ENCODE peak calls at places on chromosomes 6 and 20, in ten cellular contexts. One of them, this sample, is unnamed.

GRCh38 chr6:69795469-69796080 is 1.2 kb downstream of the LMBRD1 start:
- DNase-seq in EL: no peak
- DNase-seq in endothelial cell: no peak
- DNase-seq in AG08396: no peak
- DNase-seq in H4: no peak
- DNase-seq in activated T-helper 9 cell treated with anti-CD3 and anti-CD28 coated beads, Interleukin-2, amount 50 U/mL, for 16 hours: no peak
- DNase-seq in IMR-90: no peak
- DNase-seq in left colon: no peak
- DNase-seq in stimulated activated CD4-positive, alpha-beta T cell treated with anti-CD3 and anti-CD28 coated beads, Interleukin-1b, Interleukin-23, amount 100 ng/mL, for 1 hour: no peak
- DNase-seq in lung: no peak
- DNase-seq in this sample: no peak

GRCh38 chr20:43938932-43939761 is 24.5 kb downstream of the TOX2 start:
- DNase-seq in activated T-helper 9 cell treated with anti-CD3 and anti-CD28 coated beads, Interleukin-2, amount 50 U/mL, for 16 hours: no peak
- DNase-seq in EL: peak
- DNase-seq in left colon: peak
- DNase-seq in IMR-90: peak
- DNase-seq in H4: peak
- DNase-seq in AG08396: peak
- DNase-seq in endothelial cell: no peak
- DNase-seq in stimulated activated CD4-positive, alpha-beta T cell treated with anti-CD3 and anti-CD28 coated beads, Interleukin-1b, Interleukin-23, amount 100 ng/mL, for 1 hour: no peak
- DNase-seq in lung: peak
- DNase-seq in this sample: peak

GRCh38 chr20:60599381-60599780 is 641.2 kb downstream of the CDH26 start:
- DNase-seq in EL: no peak
- DNase-seq in AG08396: no peak
- DNase-seq in endothelial cell: no peak
- DNase-seq in IMR-90: no peak
- DNase-seq in activated T-helper 9 cell treated with anti-CD3 and anti-CD28 coated beads, Interleukin-2, amount 50 U/mL, for 16 hours: no peak
- DNase-seq in stimulated activated CD4-positive, alpha-beta T cell treated with anti-CD3 and anti-CD28 coated beads, Interleukin-1b, Interleukin-23, amount 100 ng/mL, for 1 hour: no peak
- DNase-seq in H4: no peak
- DNase-seq in left colon: no peak
- DNase-seq in lung: no peak
- DNase-seq in this sample: no peak

GRCh38 chr6:150705392-150705791 is 105.7 kb downstream of the PLEKHG1 start:
- DNase-seq in left colon: no peak
- DNase-seq in stimulated activated CD4-positive, alpha-beta T cell treated with anti-CD3 and anti-CD28 coated beads, Interleukin-1b, Interleukin-23, amount 100 ng/mL, for 1 hour: no peak
- DNase-seq in EL: no peak
- DNase-seq in activated T-helper 9 cell treated with anti-CD3 and anti-CD28 coated beads, Interleukin-2, amount 50 U/mL, for 16 hours: no peak
- DNase-seq in AG08396: no peak
- DNase-seq in lung: no peak
- DNase-seq in IMR-90: no peak
- DNase-seq in endothelial cell: no peak
- DNase-seq in H4: no peak
- DNase-seq in this sample: no peak

GRCh38 chr20:61120595-61121515 is 131.2 kb upstream of the CDH4 start:
- DNase-seq in EL: peak
- DNase-seq in activated T-helper 9 cell treated with anti-CD3 and anti-CD28 coated beads, Interleukin-2, amount 50 U/mL, for 16 hours: no peak
- DNase-seq in AG08396: no peak
- DNase-seq in IMR-90: peak
- DNase-seq in endothelial cell: peak
- DNase-seq in H4: peak
- DNase-seq in left colon: no peak
- DNase-seq in lung: peak
- DNase-seq in stimulated activated CD4-positive, alpha-beta T cell treated with anti-CD3 and anti-CD28 coated beads, Interleukin-1b, Interleukin-23, amount 100 ng/mL, for 1 hour: no peak
- DNase-seq in this sample: peak

GRCh38 chr6:25519856-25520255 is 132.2 kb upstream of the SCGN start:
- DNase-seq in stimulated activated CD4-positive, alpha-beta T cell treated with anti-CD3 and anti-CD28 coated beads, Interleukin-1b, Interleukin-23, amount 100 ng/mL, for 1 hour: no peak
- DNase-seq in AG08396: peak
- DNase-seq in IMR-90: no peak
- DNase-seq in activated T-helper 9 cell treated with anti-CD3 and anti-CD28 coated beads, Interleukin-2, amount 50 U/mL, for 16 hours: no peak
- DNase-seq in H4: no peak
- DNase-seq in EL: peak
- DNase-seq in lung: no peak
- DNase-seq in left colon: no peak
- DNase-seq in endothelial cell: no peak
- DNase-seq in this sample: no peak

GRCh38 chr6:138105446-138105845 is 1.8 kb downstream of the PERP start:
- DNase-seq in IMR-90: no peak
- DNase-seq in left colon: no peak
- DNase-seq in activated T-helper 9 cell treated with anti-CD3 and anti-CD28 coated beads, Interleukin-2, amount 50 U/mL, for 16 hours: no peak
- DNase-seq in stimulated activated CD4-positive, alpha-beta T cell treated with anti-CD3 and anti-CD28 coated beads, Interleukin-1b, Interleukin-23, amount 100 ng/mL, for 1 hour: no peak
- DNase-seq in endothelial cell: no peak
- DNase-seq in lung: no peak
- DNase-seq in H4: peak
- DNase-seq in EL: no peak
- DNase-seq in AG08396: no peak
- DNase-seq in this sample: peak

GRCh38 chr20:16007164-16007563 is 566.1 kb downstream of the KIF16B start:
- DNase-seq in stimulated activated CD4-positive, alpha-beta T cell treated with anti-CD3 and anti-CD28 coated beads, Interleukin-1b, Interleukin-23, amount 100 ng/mL, for 1 hour: no peak
- DNase-seq in AG08396: no peak
- DNase-seq in lung: no peak
- DNase-seq in EL: no peak
- DNase-seq in endothelial cell: no peak
- DNase-seq in activated T-helper 9 cell treated with anti-CD3 and anti-CD28 coated beads, Interleukin-2, amount 50 U/mL, for 16 hours: no peak
- DNase-seq in IMR-90: no peak
- DNase-seq in left colon: no peak
- DNase-seq in H4: no peak
- DNase-seq in this sample: no peak

GRCh38 chr20:51204051-51204450 is 181.1 kb upstream of the KCNG1 start:
- DNase-seq in EL: no peak
- DNase-seq in IMR-90: no peak
- DNase-seq in H4: no peak
- DNase-seq in endothelial cell: no peak
- DNase-seq in left colon: no peak
- DNase-seq in activated T-helper 9 cell treated with anti-CD3 and anti-CD28 coated beads, Interleukin-2, amount 50 U/mL, for 16 hours: no peak
- DNase-seq in lung: no peak
- DNase-seq in stimulated activated CD4-positive, alpha-beta T cell treated with anti-CD3 and anti-CD28 coated beads, Interleukin-1b, Interleukin-23, amount 100 ng/mL, for 1 hour: no peak
- DNase-seq in AG08396: no peak
- DNase-seq in this sample: no peak

GRCh38 chr20:59004493-59004762 is 2.6 kb downstream of the CTSZ start:
- DNase-seq in H4: no peak
- DNase-seq in IMR-90: no peak
- DNase-seq in AG08396: no peak
- DNase-seq in endothelial cell: no peak
- DNase-seq in left colon: no peak
- DNase-seq in stimulated activated CD4-positive, alpha-beta T cell treated with anti-CD3 and anti-CD28 coated beads, Interleukin-1b, Interleukin-23, amount 100 ng/mL, for 1 hour: peak
- DNase-seq in EL: no peak
- DNase-seq in activated T-helper 9 cell treated with anti-CD3 and anti-CD28 coated beads, Interleukin-2, amount 50 U/mL, for 16 hours: peak
- DNase-seq in lung: no peak
- DNase-seq in this sample: no peak

GRCh38 chr6:170030284-170031095 is 260.4 kb downstream of the DLL1 start:
- DNase-seq in IMR-90: no peak
- DNase-seq in H4: no peak
- DNase-seq in left colon: peak
- DNase-seq in lung: no peak
- DNase-seq in activated T-helper 9 cell treated with anti-CD3 and anti-CD28 coated beads, Interleukin-2, amount 50 U/mL, for 16 hours: no peak
- DNase-seq in EL: no peak
- DNase-seq in AG08396: no peak
- DNase-seq in endothelial cell: no peak
- DNase-seq in stimulated activated CD4-positive, alpha-beta T cell treated with anti-CD3 and anti-CD28 coated beads, Interleukin-1b, Interleukin-23, amount 100 ng/mL, for 1 hour: no peak
- DNase-seq in this sample: no peak

GRCh38 chr20:34581341-34582189 is 23.0 kb downstream of the MAP1LC3A start:
- DNase-seq in endothelial cell: no peak
- DNase-seq in IMR-90: peak
- DNase-seq in left colon: no peak
- DNase-seq in H4: peak
- DNase-seq in activated T-helper 9 cell treated with anti-CD3 and anti-CD28 coated beads, Interleukin-2, amount 50 U/mL, for 16 hours: no peak
- DNase-seq in lung: no peak
- DNase-seq in AG08396: no peak
- DNase-seq in EL: peak
- DNase-seq in stimulated activated CD4-positive, alpha-beta T cell treated with anti-CD3 and anti-CD28 coated beads, Interleukin-1b, Interleukin-23, amount 100 ng/mL, for 1 hour: no peak
- DNase-seq in this sample: no peak

GRCh38 chr6:166156942-166157341 is 10.7 kb downstream of the TBXT start:
- DNase-seq in left colon: no peak
- DNase-seq in endothelial cell: no peak
- DNase-seq in EL: no peak
- DNase-seq in AG08396: no peak
- DNase-seq in activated T-helper 9 cell treated with anti-CD3 and anti-CD28 coated beads, Interleukin-2, amount 50 U/mL, for 16 hours: no peak
- DNase-seq in stimulated activated CD4-positive, alpha-beta T cell treated with anti-CD3 and anti-CD28 coated beads, Interleukin-1b, Interleukin-23, amount 100 ng/mL, for 1 hour: no peak
- DNase-seq in H4: peak
- DNase-seq in lung: no peak
- DNase-seq in IMR-90: peak
- DNase-seq in this sample: no peak

GRCh38 chr6:32046450-32047083 is 8.4 kb downstream of the CYP21A2 start:
- DNase-seq in left colon: no peak
- DNase-seq in endothelial cell: no peak
- DNase-seq in EL: peak
- DNase-seq in stimulated activated CD4-positive, alpha-beta T cell treated with anti-CD3 and anti-CD28 coated beads, Interleukin-1b, Interleukin-23, amount 100 ng/mL, for 1 hour: no peak
- DNase-seq in IMR-90: no peak
- DNase-seq in H4: no peak
- DNase-seq in lung: no peak
- DNase-seq in activated T-helper 9 cell treated with anti-CD3 and anti-CD28 coated beads, Interleukin-2, amount 50 U/mL, for 16 hours: no peak
- DNase-seq in AG08396: peak
- DNase-seq in this sample: no peak

GRCh38 chr20:20228351-20228750 is 139.6 kb upstream of the INSM1 start:
- DNase-seq in left colon: no peak
- DNase-seq in activated T-helper 9 cell treated with anti-CD3 and anti-CD28 coated beads, Interleukin-2, amount 50 U/mL, for 16 hours: no peak
- DNase-seq in stimulated activated CD4-positive, alpha-beta T cell treated with anti-CD3 and anti-CD28 coated beads, Interleukin-1b, Interleukin-23, amount 100 ng/mL, for 1 hour: no peak
- DNase-seq in EL: no peak
- DNase-seq in AG08396: no peak
- DNase-seq in lung: no peak
- DNase-seq in H4: no peak
- DNase-seq in IMR-90: no peak
- DNase-seq in endothelial cell: no peak
- DNase-seq in this sample: no peak